ENCODE peak calls at places on chromosomes 1 and 21, in four cellular contexts. One of them, this sample, is unnamed.

GRCh38 chr21:35026617-35027557 is 22.2 kb downstream of the RUNX1 start:
- DNase-seq in GM12878: no peak
- DNase-seq in K562: peak; percentile 99
- DNase-seq in HepG2: peak; percentile 95
- DNase-seq in this sample: peak; percentile 63

GRCh38 chr1:25820247-25821111 is 725 bp downstream of the MTFR1L start:
- DNase-seq in GM12878: peak; percentile 50
- DNase-seq in K562: peak; percentile 89
- DNase-seq in HepG2: peak; percentile 69
- DNase-seq in this sample: peak; percentile 47

GRCh38 chr1:171965802-171966201 is 124.5 kb downstream of the DNM3 start:
- DNase-seq in GM12878: no peak
- DNase-seq in K562: no peak
- DNase-seq in HepG2: no peak
- DNase-seq in this sample: no peak

GRCh38 chr1:206686486-206687249 is 2.0 kb downstream of the MAPKAPK2 start:
- DNase-seq in GM12878: no peak
- DNase-seq in K562: peak; percentile 60
- DNase-seq in HepG2: no peak
- DNase-seq in this sample: no peak

GRCh38 chr21:34640858-34641257 is 25.9 kb upstream of the RCAN1 start:
- DNase-seq in GM12878: no peak
- DNase-seq in K562: peak; percentile 14
- DNase-seq in HepG2: no peak
- DNase-seq in this sample: no peak

GRCh38 chr1:227767401-227768396 is 32.5 kb downstream of the SNAP47 start:
- DNase-seq in GM12878: no peak
- DNase-seq in K562: no peak
- DNase-seq in HepG2: no peak
- DNase-seq in this sample: no peak

GRCh38 chr1:23657659-23658275 is 33.8 kb upstream of the RPL11 start:
- DNase-seq in GM12878: no peak
- DNase-seq in K562: peak; percentile 79
- DNase-seq in HepG2: peak; percentile 59
- DNase-seq in this sample: peak; percentile 89

GRCh38 chr21:41954654-41955499 is 1.1 kb upstream of the C2CD2 start:
- DNase-seq in GM12878: no peak
- DNase-seq in K562: no peak
- DNase-seq in HepG2: no peak
- DNase-seq in this sample: no peak

GRCh38 chr1:11960710-11961109 is 19.5 kb upstream of the MFN2 start:
- DNase-seq in GM12878: no peak
- DNase-seq in K562: no peak
- DNase-seq in HepG2: no peak
- DNase-seq in this sample: no peak

GRCh38 chr21:33668180-33668579 is 25.9 kb downstream of the ITSN1 start:
- DNase-seq in GM12878: no peak
- DNase-seq in K562: peak; percentile 26
- DNase-seq in HepG2: no peak
- DNase-seq in this sample: no peak

GRCh38 chr1:2019162-2019542 is at the start of gene GABRD:
- DNase-seq in GM12878: no peak
- DNase-seq in K562: no peak
- DNase-seq in HepG2: no peak
- DNase-seq in this sample: peak; percentile 51

GRCh38 chr1:216682694-216683243 is 40.5 kb downstream of the ESRRG start:
- DNase-seq in GM12878: no peak
- DNase-seq in K562: no peak
- DNase-seq in HepG2: no peak
- DNase-seq in this sample: no peak

GRCh38 chr1:110449661-110450651 is 993 bp upstream of the PROK1 start:
- DNase-seq in GM12878: no peak
- DNase-seq in K562: no peak
- DNase-seq in HepG2: no peak
- DNase-seq in this sample: no peak

GRCh38 chr1:210223174-210223904 is 9.3 kb upstream of the SERTAD4 start:
- DNase-seq in GM12878: no peak
- DNase-seq in K562: no peak
- DNase-seq in HepG2: no peak
- DNase-seq in this sample: no peak

GRCh38 chr1:92030701-92031107 is 919 bp downstream of the EPHX4 start:
- DNase-seq in GM12878: no peak
- DNase-seq in K562: no peak
- DNase-seq in HepG2: peak; percentile 10
- DNase-seq in this sample: no peak

GRCh38 chr1:27316860-27317259 is 5.1 kb upstream of the TMEM222 start:
- DNase-seq in GM12878: no peak
- DNase-seq in K562: no peak
- DNase-seq in HepG2: no peak
- DNase-seq in this sample: no peak

GRCh38 chr1:90831910-90832309 is 114.8 kb upstream of the BARHL2 start:
- DNase-seq in GM12878: no peak
- DNase-seq in K562: peak; percentile 57
- DNase-seq in HepG2: no peak
- DNase-seq in this sample: no peak

GRCh38 chr1:101283443-101283842 is 46.6 kb downstream of the S1PR1 start:
- DNase-seq in GM12878: no peak
- DNase-seq in K562: peak; percentile 89
- DNase-seq in HepG2: no peak
- DNase-seq in this sample: no peak

GRCh38 chr1:236394016-236394481 is at the start of gene EDARADD:
- DNase-seq in GM12878: no peak
- DNase-seq in K562: peak; percentile 51
- DNase-seq in HepG2: no peak
- DNase-seq in this sample: no peak

GRCh38 chr21:42151148-42152074 is 67.5 kb upstream of the ABCG1 start:
- DNase-seq in GM12878: no peak
- DNase-seq in K562: no peak
- DNase-seq in HepG2: no peak
- DNase-seq in this sample: no peak

GRCh38 chr1:116900471-116901365 is 9.0 kb upstream of the PTGFRN start:
- DNase-seq in GM12878: no peak
- DNase-seq in K562: no peak
- DNase-seq in HepG2: no peak
- DNase-seq in this sample: no peak

GRCh38 chr1:1230656-1231399 is 973 bp downstream of the SDF4 start:
- DNase-seq in GM12878: no peak
- DNase-seq in K562: peak; percentile 71
- DNase-seq in HepG2: peak; percentile 60
- DNase-seq in this sample: no peak

GRCh38 chr1:173164178-173164577 is 43.0 kb downstream of the TNFSF4 start:
- DNase-seq in GM12878: no peak
- DNase-seq in K562: no peak
- DNase-seq in HepG2: no peak
- DNase-seq in this sample: no peak

GRCh38 chr21:28436286-28436932 is 556.3 kb downstream of the LTN1 start:
- DNase-seq in GM12878: no peak
- DNase-seq in K562: no peak
- DNase-seq in HepG2: no peak
- DNase-seq in this sample: no peak

GRCh38 chr1:67909776-67910175 is 76.5 kb upstream of the GNG12 start:
- DNase-seq in GM12878: no peak
- DNase-seq in K562: no peak
- DNase-seq in HepG2: no peak
- DNase-seq in this sample: no peak

GRCh38 chr1:31912839-31913239 is 25.3 kb downstream of the PTP4A2 start:
- DNase-seq in GM12878: peak; percentile 43
- DNase-seq in K562: no peak
- DNase-seq in HepG2: no peak
- DNase-seq in this sample: no peak

GRCh38 chr1:206513312-206514111 is 6.2 kb downstream of the RASSF5 start:
- DNase-seq in GM12878: no peak
- DNase-seq in K562: no peak
- DNase-seq in HepG2: no peak
- DNase-seq in this sample: no peak

GRCh38 chr1:41102208-41102607 is 80.7 kb upstream of the SLFNL1 start:
- DNase-seq in GM12878: no peak
- DNase-seq in K562: no peak
- DNase-seq in HepG2: no peak
- DNase-seq in this sample: no peak

GRCh38 chr1:172733815-172734214 is 74.9 kb downstream of the FASLG start:
- DNase-seq in GM12878: no peak
- DNase-seq in K562: no peak
- DNase-seq in HepG2: no peak
- DNase-seq in this sample: no peak

GRCh38 chr1:193700710-193701355 is 514.4 kb upstream of the B3GALT2 start:
- DNase-seq in GM12878: no peak
- DNase-seq in K562: no peak
- DNase-seq in HepG2: no peak
- DNase-seq in this sample: no peak

GRCh38 chr1:192700834-192701271 is 64.9 kb downstream of the RGS13 start:
- DNase-seq in GM12878: no peak
- DNase-seq in K562: no peak
- DNase-seq in HepG2: peak; percentile 85
- DNase-seq in this sample: no peak

GRCh38 chr1:39507230-39507928 is 15.9 kb downstream of the BMP8A start:
- DNase-seq in GM12878: no peak
- DNase-seq in K562: peak; percentile 53
- DNase-seq in HepG2: peak; percentile 25
- DNase-seq in this sample: peak; percentile 55

GRCh38 chr1:5701642-5702041 is 290.6 kb downstream of the NPHP4 start:
- DNase-seq in GM12878: no peak
- DNase-seq in K562: no peak
- DNase-seq in HepG2: no peak
- DNase-seq in this sample: no peak

GRCh38 chr1:225441314-225442119 is 13.7 kb upstream of the LBR start:
- DNase-seq in GM12878: no peak
- DNase-seq in K562: no peak
- DNase-seq in HepG2: peak; percentile 87
- DNase-seq in this sample: no peak

GRCh38 chr1:221824025-221824424 is 82.1 kb upstream of the DUSP10 start:
- DNase-seq in GM12878: no peak
- DNase-seq in K562: no peak
- DNase-seq in HepG2: no peak
- DNase-seq in this sample: no peak

GRCh38 chr1:81179239-81179638 is 621.5 kb upstream of the ADGRL2 start:
- DNase-seq in GM12878: no peak
- DNase-seq in K562: no peak
- DNase-seq in HepG2: no peak
- DNase-seq in this sample: no peak

DNA sequence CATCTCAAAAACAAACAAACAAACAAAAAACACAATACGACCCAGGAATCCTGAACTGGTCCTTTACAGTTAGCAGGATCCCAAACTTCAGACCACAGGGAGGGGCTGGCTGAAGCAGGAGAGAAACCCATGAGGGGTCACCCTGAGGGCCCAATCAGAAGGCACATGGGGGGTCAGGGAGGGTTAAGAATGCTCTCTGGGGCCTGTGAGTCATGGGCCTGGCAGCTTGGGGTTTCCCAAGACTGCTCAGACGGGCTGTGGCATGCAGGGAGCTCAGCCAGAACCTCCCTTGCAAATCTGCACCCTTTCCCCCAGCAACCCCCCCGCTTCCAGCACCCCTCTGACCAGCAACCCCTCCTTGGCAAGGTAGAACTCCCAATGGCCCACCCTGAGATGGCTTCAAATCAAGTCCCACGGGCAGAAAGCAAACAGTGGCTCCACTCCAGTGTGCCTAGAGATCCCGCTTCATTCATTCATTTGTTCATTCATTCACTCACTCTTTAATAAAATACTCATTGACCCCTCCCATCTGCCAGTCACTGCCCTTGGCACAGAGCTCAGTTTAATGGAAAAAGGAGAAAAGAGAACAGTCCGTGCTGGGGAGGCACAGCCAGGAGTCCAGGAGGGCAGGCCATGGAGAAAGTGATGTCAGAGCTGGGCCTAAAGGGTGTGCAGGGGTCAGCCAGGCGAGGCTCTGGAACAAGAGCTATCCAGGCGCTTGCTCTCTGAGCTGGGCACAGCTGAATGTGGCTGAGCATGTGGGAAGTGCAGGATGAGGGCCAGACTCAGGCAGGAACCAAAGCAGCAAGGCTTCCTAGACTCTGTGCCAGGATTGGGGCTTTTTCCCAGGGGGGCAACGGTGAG is 8.2 kb downstream of the UQCRHL start:
- DNase-seq in GM12878: no peak
- DNase-seq in K562: peak; percentile 32
- DNase-seq in HepG2: peak; percentile 61
- DNase-seq in this sample: no peak
- TF ChIP-seq NR2C2 in GM12878: no peak
- TF ChIP-seq NR2C2 in K562: no peak
- TF ChIP-seq NR2C2 in HepG2: no peak
- TF ChIP-seq NR2C2 in this sample: no peak

DNA sequence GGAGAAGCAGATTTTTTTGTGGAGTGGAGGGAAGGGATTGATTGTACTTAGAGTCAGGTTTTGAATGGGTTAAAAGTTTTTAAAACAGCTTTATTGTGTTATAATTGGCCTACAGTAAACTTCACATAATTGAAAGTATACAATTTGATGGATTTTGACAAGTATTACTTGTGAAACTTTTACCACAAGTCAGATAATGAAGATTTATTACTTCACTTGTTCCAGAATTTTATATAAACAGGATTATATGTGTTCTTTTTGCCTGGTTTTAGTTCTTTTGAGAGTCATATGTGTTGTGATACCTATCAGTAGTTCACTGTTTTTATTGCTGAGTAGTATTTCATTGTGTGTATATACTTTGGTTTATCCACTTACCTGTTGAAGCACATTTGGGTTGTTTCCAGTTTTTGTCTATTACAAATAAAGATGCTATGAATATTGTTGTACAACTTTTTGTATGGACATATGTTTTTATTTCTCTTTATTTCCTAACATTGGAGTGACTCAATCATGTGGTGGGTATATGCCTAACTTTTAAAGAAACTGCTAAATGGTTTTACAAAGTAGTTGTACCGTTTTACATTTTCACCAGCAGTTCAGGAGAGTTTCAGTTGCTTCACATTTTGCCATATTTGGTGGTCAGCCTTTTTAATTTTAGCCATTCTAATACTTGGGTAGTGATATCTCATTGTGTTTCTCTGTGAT is 71.0 kb downstream of the DYRK1A start:
- DNase-seq in GM12878: no peak
- DNase-seq in K562: no peak
- DNase-seq in HepG2: no peak
- DNase-seq in this sample: no peak
- TF ChIP-seq NR2C2 in GM12878: no peak
- TF ChIP-seq NR2C2 in K562: no peak
- TF ChIP-seq NR2C2 in HepG2: no peak
- TF ChIP-seq NR2C2 in this sample: no peak

GRCh38 chr1:33341190-33341589 is 20.3 kb upstream of the A3GALT2 start:
- DNase-seq in GM12878: no peak
- DNase-seq in K562: no peak
- DNase-seq in HepG2: no peak
- DNase-seq in this sample: no peak
- TF ChIP-seq NR2C2 in GM12878: no peak
- TF ChIP-seq NR2C2 in K562: no peak
- TF ChIP-seq NR2C2 in HepG2: no peak
- TF ChIP-seq NR2C2 in this sample: no peak

DNA sequence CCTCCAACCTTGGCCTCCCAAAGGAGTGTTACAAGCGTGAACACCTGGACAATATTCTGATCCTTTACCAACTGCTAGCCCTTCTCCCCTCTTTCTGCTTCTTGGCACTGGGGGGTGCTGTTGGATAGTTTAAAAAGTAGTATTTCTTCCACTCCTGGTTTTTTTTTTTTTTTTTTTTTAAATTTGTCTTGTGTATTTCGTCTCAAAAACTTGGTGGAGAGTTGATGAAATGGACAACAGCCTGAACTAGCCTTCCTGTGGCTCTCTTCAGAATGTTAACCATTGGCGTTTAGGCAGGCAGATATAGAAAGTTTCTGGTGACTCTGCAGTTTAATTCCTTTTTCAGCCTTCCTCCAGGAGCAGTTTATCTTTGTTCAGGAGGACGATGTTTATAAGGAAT is 69.7 kb upstream of the USP24 start:
- DNase-seq in GM12878: peak; percentile 5
- DNase-seq in K562: peak; percentile 54
- DNase-seq in HepG2: no peak
- DNase-seq in this sample: no peak
- TF ChIP-seq NR2C2 in GM12878: no peak
- TF ChIP-seq NR2C2 in K562: no peak
- TF ChIP-seq NR2C2 in HepG2: no peak
- TF ChIP-seq NR2C2 in this sample: no peak